ENCODE peak calls at places on chromosome 9, in six cellular contexts. J is esophagus squamous epithelium, P is sigmoid colon, Z is breast epithelium, U is fibroblast of lung, Q is OCI-LY7. T is an unnamed sample.

GRCh38 chr9:96186601-96187011 is 115.4 kb downstream of the HSD17B3 start:
- DNase-seq in J (no peak), P (peak; percentile 63), Z (no peak), U (peak; percentile 37), Q (no peak), T (peak; percentile 55)

GRCh38 chr9:37486616-37487544 is 1.1 kb downstream of the POLR1E start:
- DNase-seq in J (no peak), P (peak; percentile 86), Z (peak; percentile 48), U (peak; percentile 97), Q (no peak), T (no peak)

GRCh38 chr9:21450733-21451394 is 10.6 kb downstream of the IFNA1 start:
- DNase-seq in J (no peak), P (no peak), Z (no peak), U (peak; percentile 42), Q (no peak), T (no peak)

GRCh38 chr9:26937816-26938371 is 9.1 kb downstream of the PLAA start:
- DNase-seq in J (no peak), P (no peak), Z (no peak), U (no peak), Q (no peak), T (no peak)

GRCh38 chr9:89080193-89080592 is 88.9 kb downstream of the S1PR3 start:
- DNase-seq in J (no peak), P (peak; percentile 85), Z (peak; percentile 19), U (no peak), Q (no peak), T (no peak)

GRCh38 chr9:94084314-94084713 is at the start of gene PTPDC1:
- DNase-seq in J (no peak), P (no peak), Z (no peak), U (peak; percentile 76), Q (no peak), T (no peak)

GRCh38 chr9:4855861-4856260 is 63.1 kb downstream of the RCL1 start:
- DNase-seq in J (no peak), P (peak; percentile 73), Z (no peak), U (peak; percentile 72), Q (no peak), T (peak; percentile 41)

GRCh38 chr9:134899168-134899567 is 18.5 kb downstream of the FCN1 start:
- DNase-seq in J (no peak), P (no peak), Z (no peak), U (no peak), Q (no peak), T (no peak)

GRCh38 chr9:130483281-130483949 is 38.7 kb downstream of the ASS1 start:
- DNase-seq in J (no peak), P (no peak), Z (no peak), U (no peak), Q (no peak), T (no peak)

GRCh38 chr9:89435315-89435823 is 62.5 kb downstream of the SEMA4D start:
- DNase-seq in J (no peak), P (no peak), Z (peak; percentile 31), U (no peak), Q (peak; percentile 54), T (peak; percentile 90)

GRCh38 chr9:96856363-96857286 is 2.3 kb upstream of the ZNF782 start:
- DNase-seq in J (no peak), P (no peak), Z (no peak), U (peak; percentile 57), Q (peak; percentile 76), T (peak; percentile 65)

GRCh38 chr9:128819716-128820664 is 1.7 kb downstream of the ENDOG start:
- DNase-seq in J (no peak), P (peak; percentile 91), Z (no peak), U (no peak), Q (no peak), T (no peak)

GRCh38 chr9:107141967-107142366 is 141.1 kb upstream of the RAD23B start:
- DNase-seq in J (no peak), P (no peak), Z (no peak), U (peak; percentile 10), Q (peak; percentile 8), T (no peak)

GRCh38 chr9:108543251-108543768 is 312.5 kb downstream of the ACTL7B start:
- DNase-seq in J (no peak), P (no peak), Z (no peak), U (peak; percentile 54), Q (no peak), T (no peak)

GRCh38 chr9:106717686-106718085 is 145.3 kb upstream of the ZNF462 start:
- DNase-seq in J (no peak), P (no peak), Z (no peak), U (peak; percentile 87), Q (no peak), T (no peak)

GRCh38 chr9:69204869-69205268 is 30.8 kb downstream of the TJP2 start:
- DNase-seq in J (no peak), P (peak; percentile 70), Z (no peak), U (peak; percentile 79), Q (no peak), T (no peak)

GRCh38 chr9:111691686-111692329 is 30.4 kb downstream of the GNG10 start:
- DNase-seq in J (no peak), P (no peak), Z (no peak), U (peak; percentile 38), Q (peak; percentile 43), T (no peak)

GRCh38 chr9:109251080-109251775 is 69.6 kb downstream of the EPB41L4B start:
- DNase-seq in J (no peak), P (no peak), Z (no peak), U (peak; percentile 62), Q (no peak), T (no peak)

GRCh38 chr9:104841601-104842106 is 77.7 kb downstream of the NIPSNAP3B start:
- DNase-seq in J (no peak), P (no peak), Z (no peak), U (no peak), Q (no peak), T (no peak)

GRCh38 chr9:73183917-73184861 is 32.5 kb downstream of the ANXA1 start:
- DNase-seq in J (no peak), P (no peak), Z (no peak), U (peak; percentile 22), Q (peak; percentile 52), T (no peak)

GRCh38 chr9:131203438-131204219 is 72.7 kb downstream of the FAM78A start:
- DNase-seq in J (no peak), P (no peak), Z (no peak), U (no peak), Q (peak; percentile 34), T (no peak)

GRCh38 chr9:1771094-1771493 is 244.1 kb upstream of the SMARCA2 start:
- DNase-seq in J (no peak), P (no peak), Z (no peak), U (no peak), Q (no peak), T (no peak)

GRCh38 chr9:1775230-1775629 is 239.9 kb upstream of the SMARCA2 start:
- DNase-seq in J (no peak), P (no peak), Z (no peak), U (no peak), Q (no peak), T (no peak)
- H3K4me1 ChIP-seq in J (no peaks in the 10 kb centered on the region), P (no peaks in the 10 kb centered on the region), Z (no peaks in the 10 kb centered on the region), U (no peaks in the 10 kb centered on the region), Q (no peaks in the 10 kb centered on the region), T (no peaks in the 10 kb centered on the region)

GRCh38 chr9:12640866-12641636 is 52.1 kb upstream of the TYRP1 start:
- DNase-seq in J (no peak), P (no peak), Z (no peak), U (no peak), Q (no peak), T (no peak)

GRCh38 chr9:12643686-12644085 is 49.5 kb upstream of the TYRP1 start:
- DNase-seq in J (no peak), P (no peak), Z (no peak), U (no peak), Q (no peak), T (no peak)

DNA sequence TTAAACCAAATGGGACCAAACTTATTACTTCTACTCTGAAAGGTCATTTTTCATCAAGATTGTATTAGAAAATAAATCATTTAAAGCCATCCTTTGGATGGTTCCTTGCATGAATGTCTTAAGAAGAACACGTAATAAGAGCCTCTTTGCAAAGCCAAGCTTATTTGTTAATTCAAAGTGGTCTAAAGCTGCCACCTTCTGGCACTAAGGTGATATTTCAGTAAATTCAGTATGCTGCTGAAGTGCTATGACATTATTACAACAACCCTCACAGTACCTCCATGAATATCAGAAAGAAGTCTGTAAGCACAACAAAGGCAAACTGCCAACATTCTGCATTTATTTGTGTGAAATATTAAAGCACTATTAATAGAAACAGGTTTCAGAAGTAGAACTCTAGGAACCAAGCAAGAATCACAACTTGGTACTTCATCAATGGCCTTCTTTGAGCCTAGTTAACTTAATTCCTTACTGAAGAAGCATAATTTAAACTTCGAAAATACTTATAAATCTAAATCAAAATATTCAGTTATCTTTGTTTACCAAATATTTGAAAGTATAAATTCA is 53.1 kb upstream of the TYRP1 start:
- DNase-seq in J (no peak), P (no peak), Z (no peak), U (peak; percentile 58), Q (peak; percentile 28), T (no peak)
- TF ChIP-seq CTCF in J (peak; percentile 39), P (no peak), Z (no peak), U (peak; percentile 41), Q (peak; percentile 76), T (peak; percentile 22)

DNA sequence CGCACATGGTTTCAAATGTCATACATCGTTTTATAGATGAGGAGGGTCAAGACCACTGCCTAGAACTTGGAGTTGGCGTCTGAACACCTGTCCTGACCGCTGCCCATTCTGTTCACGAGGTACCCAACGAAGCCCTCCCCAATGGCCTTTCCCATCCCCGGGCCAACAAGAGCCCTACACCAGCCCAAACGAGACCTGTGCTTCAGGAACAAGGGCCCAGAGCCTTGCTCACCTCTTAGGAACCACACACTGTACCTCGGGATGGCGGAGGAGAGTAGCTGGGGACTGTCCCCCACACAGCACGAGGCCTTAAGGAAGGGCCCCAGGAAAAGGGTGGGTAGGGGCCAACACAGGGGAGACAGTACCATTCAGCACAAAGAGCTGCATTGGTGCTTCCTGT is 3.0 kb downstream of the SURF6 start:
- DNase-seq in J (no peak), P (peak; percentile 36), Z (no peak), U (no peak), Q (no peak), T (no peak)
- H3K27ac ChIP-seq in J (no peak overlapping the region), P (no peak overlapping the region), Z (no peak overlapping the region), U (no peak overlapping the region), Q (no peak overlapping the region), T (no peak overlapping the region)

GRCh38 chr9:121603028-121603427 is 48.4 kb upstream of the DAB2IP start:
- DNase-seq in J (no peak), P (no peak), Z (no peak), U (no peak), Q (no peak), T (no peak)

GRCh38 chr9:121601234-121601633 is 50.2 kb upstream of the DAB2IP start:
- DNase-seq in J (no peak), P (no peak), Z (peak; percentile 32), U (no peak), Q (no peak), T (no peak)

GRCh38 chr9:121607434-121608248 is 43.8 kb upstream of the DAB2IP start:
- DNase-seq in J (no peak), P (peak; percentile 84), Z (no peak), U (peak; percentile 53), Q (no peak), T (no peak)

GRCh38 chr9:121604242-121604641 is 47.2 kb upstream of the DAB2IP start:
- DNase-seq in J (no peak), P (peak; percentile 80), Z (no peak), U (peak; percentile 18), Q (no peak), T (no peak)

DNA sequence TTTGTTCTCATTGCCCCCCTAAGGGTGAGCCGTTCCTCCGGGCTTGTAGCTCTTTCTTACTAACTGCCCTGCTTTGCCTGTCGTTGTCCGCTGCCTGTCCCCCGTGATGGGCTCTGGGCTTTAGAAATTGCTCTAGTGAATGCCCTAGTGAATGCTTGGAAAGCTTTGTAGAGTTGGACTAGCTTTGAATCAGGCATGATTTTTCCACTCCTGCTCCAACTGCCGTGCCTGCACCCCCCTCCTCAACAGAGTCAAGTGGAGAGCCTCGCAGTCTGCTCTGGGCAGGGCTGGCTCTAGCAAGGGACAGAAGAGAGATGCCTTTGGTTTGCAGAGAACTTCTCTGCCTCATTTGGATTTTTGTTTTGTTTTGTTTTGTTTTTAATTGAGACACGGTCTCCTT is 46.8 kb upstream of the DAB2IP start:
- DNase-seq in J (no peak), P (no peak), Z (no peak), U (no peak), Q (no peak), T (no peak)
- H3K4me1 ChIP-seq in J (peaks cover 62% of the 10 kb centered on the region), P (no peaks in the 10 kb centered on the region), Z (peaks cover 8% of the 10 kb centered on the region), U (peaks cover 6% of the 10 kb centered on the region), Q (no peaks in the 10 kb centered on the region), T (peaks cover 42% of the 10 kb centered on the region)

T was measured in left lung.